ENCODE peak calls at places on chromosomes 6 and 20, in five cellular contexts. N is astrocyte, Z is AG09309, E is tibial nerve, D is retinal pigment epithelial cell. T is an unnamed sample.

GRCh38 chr6:28734443-28734959 is 189.3 kb downstream of the TRIM27 start:
- DNase-seq in E (no peak), D (no peak), N (no peak), Z (no peak), T (no peak)

GRCh38 chr6:43981363-43981990 is 145.8 kb downstream of the MRPL14 start:
- DNase-seq in E (no peak), Z (no peak), D (no peak), N (no peak), T (no peak)

GRCh38 chr6:124943658-124944057 is 18.6 kb upstream of the RNF217 start:
- DNase-seq in D (peak; percentile 70), Z (no peak), N (no peak), E (no peak), T (no peak)

GRCh38 chr6:41450581-41450980 is 95.6 kb upstream of the FOXP4 start:
- DNase-seq in E (no peak), Z (no peak), N (no peak), D (no peak), T (no peak)

GRCh38 chr6:160093061-160093460 is 28.6 kb upstream of the SLC22A1 start:
- DNase-seq in E (no peak), D (no peak), N (no peak), Z (no peak), T (no peak)

GRCh38 chr6:112562348-112563220 is 215.5 kb downstream of the RFPL4B start:
- DNase-seq in E (no peak), D (no peak), Z (peak; percentile 2), N (peak; percentile 61), T (no peak)

GRCh38 chr20:22525069-22525820 is 59.1 kb downstream of the FOXA2 start:
- DNase-seq in E (no peak), N (no peak), Z (no peak), D (no peak), T (no peak)

GRCh38 chr6:166815629-166816028 is 140.7 kb downstream of the RNASET2 start:
- DNase-seq in Z (no peak), N (no peak), D (no peak), E (no peak), T (no peak)

GRCh38 chr20:38894091-38894847 is 31.9 kb upstream of the FAM83D start:
- DNase-seq in N (no peak), D (no peak), Z (no peak), E (no peak), T (no peak)

GRCh38 chr6:138662474-138662873 is 111.1 kb upstream of the CCDC28A start:
- DNase-seq in E (no peak), Z (no peak), N (no peak), D (peak; percentile 32), T (peak; percentile 10)

GRCh38 chr6:30019819-30020218 is 41.2 kb upstream of the POLR1H start:
- DNase-seq in Z (no peak), E (no peak), D (no peak), N (no peak), T (no peak)

GRCh38 chr20:52869698-52870288 is 102.4 kb upstream of the TSHZ2 start:
- DNase-seq in E (no peak), Z (no peak), N (no peak), D (no peak), T (no peak)

GRCh38 chr20:24745617-24746350 is 203.3 kb upstream of the CST7 start:
- DNase-seq in Z (no peak), D (no peak), E (no peak), N (no peak), T (no peak)

GRCh38 chr6:98724537-98724936 is 109.8 kb upstream of the POU3F2 start:
- DNase-seq in N (peak; percentile 60), D (peak; percentile 23), E (no peak), Z (no peak), T (no peak)

GRCh38 chr6:18400831-18401446 is 13.8 kb downstream of the RNF144B start:
- DNase-seq in N (peak; percentile 74), D (no peak), E (no peak), Z (no peak), T (no peak)

GRCh38 chr6:81704700-81705099 is 47.8 kb downstream of the TENT5A start:
- DNase-seq in D (no peak), E (no peak), Z (no peak), N (no peak), T (no peak)
- H3K4me3 ChIP-seq in D (no peak overlapping the region), E (no peak overlapping the region), Z (no peak overlapping the region), N (no peak overlapping the region), T (no peak overlapping the region)

GRCh38 chr6:170152111-170152926 is 138.6 kb downstream of the DLL1 start:
- DNase-seq in Z (no peak), N (peak; percentile 17), E (peak; percentile 52), D (no peak), T (no peak)
- H3K4me3 ChIP-seq in Z (no peak overlapping the region), N (no peak overlapping the region), E (no peak overlapping the region), D (no peak overlapping the region), T (no peak overlapping the region)

GRCh38 chr20:43731469-43731868 is 4.7 kb upstream of the GTSF1L start:
- DNase-seq in N (peak; percentile 76), E (no peak), Z (no peak), D (no peak), T (no peak)
- H3K4me3 ChIP-seq in N (no peak overlapping the region), E (no peak overlapping the region), Z (no peak overlapping the region), D (no peak overlapping the region), T (no peak overlapping the region)

GRCh38 chr6:49551126-49551865 is 828 bp downstream of the C6orf141 start:
- DNase-seq in E (no peak), Z (no peak), D (peak; percentile 52), N (no peak), T (no peak)

GRCh38 chr6:49551866-49552129 is 1.3 kb downstream of the C6orf141 start:
- DNase-seq in D (no peak), N (no peak), Z (no peak), E (no peak), T (no peak)

GRCh38 chr6:49553353-49553752 is 2.9 kb downstream of the C6orf141 start:
- DNase-seq in D (peak; percentile 43), E (no peak), N (peak; percentile 79), Z (no peak), T (no peak)

GRCh38 chr6:49550413-49551125 is at the start of gene C6orf141:
- DNase-seq in N (peak; percentile 46), D (no peak), Z (no peak), E (no peak), T (no peak)

GRCh38 chr6:49552596-49552995 is 2.1 kb downstream of the C6orf141 start:
- DNase-seq in Z (no peak), E (no peak), D (no peak), N (no peak), T (no peak)
- H3K4me3 ChIP-seq in Z (no peak overlapping the region), E (no peak overlapping the region), D (peak overlapping the region; percentile 60), N (peak overlapping the region; percentile 72), T (peak overlapping the region; percentile 85)

GRCh38 chr6:26576929-26577719 is 19.6 kb upstream of the ABT1 start:
- DNase-seq in N (peak; percentile 63), D (no peak), Z (no peak), E (peak; percentile 59), T (no peak)
- H3K4me3 ChIP-seq in N (peak overlapping the region; percentile 66), D (peak overlapping the region; percentile 52), Z (peak overlapping the region; percentile 54), E (no peak overlapping the region), T (peak overlapping the region; percentile 58)

DNA sequence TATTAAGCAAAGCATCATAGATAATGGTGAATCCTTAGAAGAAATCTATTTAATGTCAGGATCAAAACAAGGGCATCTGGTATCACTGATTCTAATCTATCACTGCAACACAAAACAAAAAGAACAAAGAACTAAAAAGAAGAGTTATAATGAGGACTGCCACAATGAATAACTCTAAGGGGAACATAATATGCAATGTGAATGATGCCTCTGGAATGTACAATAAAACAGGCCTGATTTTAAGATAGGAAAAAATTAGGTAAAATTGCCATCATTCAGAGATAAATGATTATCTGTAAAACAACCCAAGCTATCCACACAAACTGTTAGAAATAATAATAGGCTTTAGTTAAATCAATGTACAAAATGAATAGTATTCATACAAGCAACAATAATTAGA is 936.7 kb upstream of the CITED2 start:
- DNase-seq in Z (peak; percentile 2), E (no peak), D (no peak), N (no peak), T (no peak)
- H3K4me3 ChIP-seq in Z (no peak overlapping the region), E (no peak overlapping the region), D (no peak overlapping the region), N (no peak overlapping the region), T (no peak overlapping the region)

GRCh38 chr6:109002882-109003281 is 91.8 kb downstream of the SESN1 start:
- DNase-seq in E (no peak), Z (no peak), N (no peak), D (no peak), T (no peak)
- H3K4me3 ChIP-seq in E (no peak overlapping the region), Z (no peak overlapping the region), N (no peak overlapping the region), D (no peak overlapping the region), T (no peak overlapping the region)

GRCh38 chr6:155770856-155771255 is 315.2 kb upstream of the NOX3 start:
- DNase-seq in D (no peak), Z (no peak), N (no peak), E (no peak), T (no peak)

GRCh38 chr6:155770313-155770712 is 314.7 kb upstream of the NOX3 start:
- DNase-seq in D (no peak), N (no peak), Z (no peak), E (no peak), T (no peak)

GRCh38 chr6:155762649-155763048 is 307.0 kb upstream of the NOX3 start:
- DNase-seq in E (no peak), N (no peak), D (no peak), Z (no peak), T (no peak)

GRCh38 chr6:155765275-155766194 is 309.9 kb upstream of the NOX3 start:
- DNase-seq in N (peak; percentile 89), Z (no peak), E (no peak), D (peak; percentile 20), T (no peak)
- H3K4me3 ChIP-seq in N (no peak overlapping the region), Z (no peak overlapping the region), E (no peak overlapping the region), D (no peak overlapping the region), T (no peak overlapping the region)

T was measured in epithelial cell of proximal tubule.